ENCODE peak calls at places on chromosome X, in six cellular contexts. Q is esophagus muscularis mucosa, U is endodermal cell, G is Peyer's patch, W is SK-N-SH, O is esophagus squamous epithelium. A is an unnamed sample.

GRCh38 chrX:136646602-136647239 is 1.2 kb upstream of the CD40LG start:
- DNase-seq in Q (no peak), U (no peak), G (peak), W (no peak), O (no peak), A (no peak)

GRCh38 chrX:12174358-12174757 is 36.1 kb downstream of the FRMPD4 start:
- DNase-seq in Q (no peak), U (no peak), G (no peak), W (no peak), O (no peak), A (no peak)

GRCh38 chrX:150731795-150732194 is 38.6 kb downstream of the MTMR1 start:
- DNase-seq in Q (no peak), U (no peak), G (no peak), W (no peak), O (no peak), A (peak)

GRCh38 chrX:3435057-3435456 is 88.6 kb upstream of the MXRA5 start:
- DNase-seq in Q (no peak), U (no peak), G (no peak), W (no peak), O (no peak), A (no peak)

GRCh38 chrX:81120936-81121351 is 80.8 kb downstream of the HMGN5 start:
- DNase-seq in Q (no peak), U (peak), G (peak), W (peak), O (no peak), A (no peak)

GRCh38 chrX:110915120-110915519 is 119.5 kb upstream of the CHRDL1 start:
- DNase-seq in Q (no peak), U (no peak), G (no peak), W (no peak), O (no peak), A (peak)

GRCh38 chrX:33686105-33686504 is 446.0 kb downstream of the FAM47A start:
- DNase-seq in Q (no peak), U (no peak), G (no peak), W (no peak), O (no peak), A (no peak)

GRCh38 chrX:11781734-11782370 is 23.8 kb downstream of the MSL3 start:
- DNase-seq in Q (no peak), U (no peak), G (no peak), W (no peak), O (no peak), A (no peak)

GRCh38 chrX:153968754-153969124 is 2.9 kb downstream of the HCFC1 start:
- DNase-seq in Q (no peak), U (no peak), G (peak), W (no peak), O (no peak), A (no peak)

GRCh38 chrX:19888419-19888879 is 1.0 kb upstream of the SH3KBP1 start:
- DNase-seq in Q (no peak), U (peak), G (no peak), W (peak), O (no peak), A (peak)

GRCh38 chrX:105662248-105662647 is 160.1 kb upstream of the NRK start:
- DNase-seq in Q (no peak), U (no peak), G (no peak), W (no peak), O (no peak), A (no peak)

GRCh38 chrX:155751131-155751530 is 130.0 kb upstream of the VAMP7 start:
- DNase-seq in Q (no peak), U (no peak), G (no peak), W (no peak), O (no peak), A (no peak)

GRCh38 chrX:154399527-154400368 is 1.6 kb downstream of the RPL10 start:
- DNase-seq in Q (no peak), U (peak), G (no peak), W (no peak), O (no peak), A (no peak)

GRCh38 chrX:49842603-49843002 is 13.5 kb downstream of the PAGE4 start:
- DNase-seq in Q (no peak), U (no peak), G (no peak), W (no peak), O (no peak), A (no peak)

GRCh38 chrX:109952050-109952449 is 50.9 kb upstream of the TMEM164 start:
- DNase-seq in Q (no peak), U (no peak), G (no peak), W (no peak), O (no peak), A (no peak)

GRCh38 chrX:69222103-69223090 is 57.1 kb upstream of the PJA1 start:
- DNase-seq in Q (peak), U (peak), G (peak), W (peak), O (no peak), A (peak)

GRCh38 chrX:139113682-139114081 is 402.2 kb upstream of the FGF13 start:
- DNase-seq in Q (no peak), U (no peak), G (no peak), W (no peak), O (no peak), A (no peak)

GRCh38 chrX:18886344-18887161 is 97.4 kb downstream of the PHKA2 start:
- DNase-seq in Q (peak), U (peak), G (peak), W (peak), O (no peak), A (no peak)

GRCh38 chrX:120308959-120309872 is 2.0 kb downstream of the TMEM255A start:
- DNase-seq in Q (peak), U (peak), G (peak), W (peak), O (peak), A (peak)

GRCh38 chrX:63664741-63665140 is 120.3 kb downstream of the ARHGEF9 start:
- DNase-seq in Q (no peak), U (no peak), G (no peak), W (no peak), O (no peak), A (no peak)

GRCh38 chrX:93585661-93586060 is 87.7 kb downstream of the NAP1L3 start:
- DNase-seq in Q (no peak), U (no peak), G (no peak), W (no peak), O (no peak), A (no peak)

GRCh38 chrX:20515841-20516461 is 249.2 kb upstream of the RPS6KA3 start:
- DNase-seq in Q (no peak), U (no peak), G (no peak), W (no peak), O (no peak), A (peak)

GRCh38 chrX:55486736-55487135 is 2.9 kb downstream of the USP51 start:
- DNase-seq in Q (no peak), U (peak), G (no peak), W (no peak), O (no peak), A (no peak)

GRCh38 chrX:134249231-134249630 is 12.2 kb downstream of the CCDC160 start:
- DNase-seq in Q (no peak), U (no peak), G (no peak), W (no peak), O (no peak), A (no peak)

GRCh38 chrX:80285131-80285773 is 135.0 kb upstream of the TENT5D start:
- DNase-seq in Q (no peak), U (peak), G (no peak), W (peak), O (no peak), A (no peak)

GRCh38 chrX:3990569-3990968 is 277.1 kb upstream of the PRKX start:
- DNase-seq in Q (no peak), U (peak), G (no peak), W (no peak), O (no peak), A (no peak)

GRCh38 chrX:55220119-55220794 is at the start of gene PAGE5:
- DNase-seq in Q (no peak), U (no peak), G (no peak), W (peak), O (no peak), A (no peak)

GRCh38 chrX:4674028-4674782 is 960.8 kb upstream of the PRKX start:
- DNase-seq in Q (no peak), U (no peak), G (no peak), W (no peak), O (no peak), A (no peak)

GRCh38 chrX:105543271-105543670 is 279.1 kb upstream of the NRK start:
- DNase-seq in Q (no peak), U (peak), G (no peak), W (no peak), O (no peak), A (no peak)

GRCh38 chrX:131747173-131747572 is 203.3 kb downstream of the OR13H1 start:
- DNase-seq in Q (no peak), U (no peak), G (peak), W (peak), O (no peak), A (no peak)
- TF ChIP-seq CTCF in Q (peak), U (no peak), G (no peak), W (peak), O (peak), A (no peak)

DNA sequence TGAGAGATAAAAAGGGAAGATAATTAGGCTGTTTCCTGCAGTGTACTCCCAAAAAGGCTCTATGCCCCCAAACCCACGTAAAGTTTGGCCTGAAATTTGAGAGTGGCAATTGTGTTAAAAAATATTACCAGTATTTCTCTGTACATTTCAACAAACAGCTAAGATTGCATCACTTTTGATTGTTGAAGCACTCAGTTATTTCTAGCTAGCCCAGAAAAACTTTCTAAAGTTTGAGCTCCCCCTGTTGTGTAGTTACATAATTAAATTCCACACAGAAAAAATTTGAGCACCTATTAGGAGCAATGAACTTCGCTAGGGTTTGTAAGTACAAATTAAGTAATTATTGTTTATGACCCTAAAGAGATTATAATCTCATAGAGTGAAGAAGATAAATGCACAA is 109.4 kb downstream of the DLG3 start:
- DNase-seq in Q (no peak), U (no peak), G (no peak), W (no peak), O (no peak), A (no peak)
- H3K27ac ChIP-seq in Q (no peak), U (no peak), G (no peak), W (no peak), O (no peak), A (no peak)

GRCh38 chrX:29478336-29479069 is 736.9 kb upstream of the MAGEB2 start:
- DNase-seq in Q (no peak), U (peak), G (no peak), W (peak), O (no peak), A (no peak)
- TF ChIP-seq CTCF in Q (peak), U (peak), G (peak), W (peak), O (peak), A (peak)

GRCh38 chrX:74804574-74804973 is 120.7 kb downstream of the NEXMIF start:
- DNase-seq in Q (no peak), U (no peak), G (no peak), W (no peak), O (no peak), A (no peak)
- H3K27ac ChIP-seq in Q (no peak), U (no peak), G (no peak), W (no peak), O (no peak), A (no peak)

GRCh38 chrX:809081-809480 is 178.5 kb downstream of the SHOX start:
- DNase-seq in Q (peak), U (peak), G (no peak), W (no peak), O (no peak), A (no peak)
- TF ChIP-seq CTCF in Q (no peak), U (no peak), G (no peak), W (no peak), O (no peak), A (no peak)